ENCODE peak calls at places on chromosomes 6 and 20, in six cellular contexts. F is stomach, L is heart left ventricle, X is fibroblast of lung, W is colonic mucosa, J is lower lobe of right lung. Y is an unnamed sample.
A peak's percentile ranks its signal among the peaks of the same experiment; 100 is the strongest.

GRCh38 chr6:105510746-105511145 is 107.9 kb upstream of the PREP start:
- DNase-seq in F (no peak), L (no peak), X (peak; percentile 81), W (no peak), J (no peak), Y (no peak)

GRCh38 chr6:164396071-164397047 is 913.0 kb downstream of the C6orf118 start:
- DNase-seq in F (no peak), L (no peak), X (peak; percentile 28), W (no peak), J (no peak), Y (no peak)

GRCh38 chr20:25196701-25197120 is 1.2 kb downstream of the ENTPD6 start:
- DNase-seq in F (no peak), L (no peak), X (no peak), W (peak; percentile 60), J (no peak), Y (no peak)

GRCh38 chr6:136920858-136921520 is 1.1 kb upstream of the SLC35D3 start:
- DNase-seq in F (no peak), L (no peak), X (peak; percentile 10), W (peak; percentile 54), J (no peak), Y (no peak)

GRCh38 chr6:3999800-4000661 is 78.9 kb downstream of the FAM217A start:
- DNase-seq in F (no peak), L (no peak), X (no peak), W (no peak), J (no peak), Y (no peak)

GRCh38 chr20:50415031-50415515 is 95.1 kb upstream of the PTPN1 start:
- DNase-seq in F (peak; percentile 59), L (no peak), X (no peak), W (peak; percentile 53), J (peak; percentile 78), Y (no peak)

GRCh38 chr20:3224681-3225421 is 14.1 kb downstream of the SLC4A11 start:
- DNase-seq in F (no peak), L (no peak), X (no peak), W (peak; percentile 76), J (no peak), Y (no peak)

GRCh38 chr6:16337280-16337975 is 99.0 kb downstream of the GMPR start:
- DNase-seq in F (peak; percentile 70), L (peak; percentile 95), X (peak; percentile 93), W (peak; percentile 75), J (peak; percentile 78), Y (peak; percentile 46)

GRCh38 chr20:41692479-41693135 is 74.4 kb upstream of the CHD6 start:
- DNase-seq in F (peak; percentile 77), L (peak; percentile 87), X (peak; percentile 51), W (no peak), J (peak; percentile 91), Y (peak; percentile 41)

GRCh38 chr6:127582777-127583462 is 5.9 kb downstream of the C6orf58 start:
- DNase-seq in F (no peak), L (no peak), X (peak; percentile 76), W (no peak), J (no peak), Y (no peak)

GRCh38 chr20:51178153-51178552 is 155.2 kb upstream of the KCNG1 start:
- DNase-seq in F (no peak), L (no peak), X (no peak), W (no peak), J (no peak), Y (no peak)

GRCh38 chr6:150112233-150112632 is 30.6 kb upstream of the PPP1R14C start:
- DNase-seq in F (no peak), L (no peak), X (no peak), W (no peak), J (no peak), Y (no peak)

GRCh38 chr20:44780226-44780625 is 30.1 kb downstream of the RIMS4 start:
- DNase-seq in F (no peak), L (peak; percentile 40), X (peak; percentile 51), W (no peak), J (no peak), Y (no peak)

GRCh38 chr6:167787896-167788530 is 38.7 kb upstream of the AFDN start:
- DNase-seq in F (no peak), L (no peak), X (peak; percentile 3), W (peak; percentile 17), J (no peak), Y (no peak)

GRCh38 chr6:143136647-143137046 is 76.0 kb downstream of the AIG1 start:
- DNase-seq in F (no peak), L (no peak), X (no peak), W (no peak), J (no peak), Y (no peak)

GRCh38 chr6:15439410-15440022 is 193.6 kb downstream of the JARID2 start:
- DNase-seq in F (no peak), L (no peak), X (peak; percentile 60), W (no peak), J (no peak), Y (no peak)

GRCh38 chr6:150323205-150323604 is 45.6 kb upstream of the IYD start:
- DNase-seq in F (no peak), L (no peak), X (no peak), W (no peak), J (no peak), Y (no peak)

GRCh38 chr20:45104786-45105185 is 3.9 kb upstream of the KCNS1 start:
- DNase-seq in F (no peak), L (no peak), X (peak; percentile 90), W (no peak), J (no peak), Y (no peak)

GRCh38 chr20:40416274-40416673 is 272.8 kb downstream of the MAFB start:
- DNase-seq in F (no peak), L (no peak), X (no peak), W (peak; percentile 63), J (no peak), Y (no peak)

GRCh38 chr6:157548635-157549467 is 167.9 kb downstream of the ZDHHC14 start:
- DNase-seq in F (no peak), L (no peak), X (no peak), W (no peak), J (no peak), Y (no peak)

GRCh38 chr6:36979343-36979742 is 6.7 kb downstream of the MTCH1 start:
- DNase-seq in F (peak; percentile 57), L (peak; percentile 64), X (peak; percentile 28), W (peak; percentile 34), J (no peak), Y (no peak)

GRCh38 chr6:141587482-141588266 is 545.1 kb upstream of the GJE1 start:
- DNase-seq in F (no peak), L (no peak), X (peak; percentile 77), W (no peak), J (no peak), Y (no peak)

GRCh38 chr20:52192296-52193007 is 873 bp upstream of the ZFP64 start:
- DNase-seq in F (no peak), L (peak; percentile 55), X (no peak), W (no peak), J (peak; percentile 57), Y (no peak)

GRCh38 chr20:22581437-22582385 is 2.7 kb downstream of the FOXA2 start:
- DNase-seq in F (peak; percentile 43), L (no peak), X (no peak), W (no peak), J (peak; percentile 49), Y (no peak)
- H3K27me3 ChIP-seq in F (peaks cover 100% of the 10 kb centered on the region), L (peaks cover 83% of the 10 kb centered on the region), X (peaks cover 59% of the 10 kb centered on the region), W (peaks cover 38% of the 10 kb centered on the region), J (peaks cover 95% of the 10 kb centered on the region), Y (peaks cover 30% of the 10 kb centered on the region)

GRCh38 chr6:39184906-39185580 is 44.2 kb downstream of the KCNK5 start:
- DNase-seq in F (peak; percentile 67), L (no peak), X (no peak), W (peak; percentile 90), J (peak; percentile 87), Y (no peak)
- H3K4me1 ChIP-seq in F (peaks cover 29% of the 10 kb centered on the region), L (no peaks in the 10 kb centered on the region), X (no peaks in the 10 kb centered on the region), W (peaks cover 19% of the 10 kb centered on the region), J (peaks cover 6% of the 10 kb centered on the region), Y (no peaks in the 10 kb centered on the region)

GRCh38 chr20:48416002-48416401 is 411.8 kb downstream of the PREX1 start:
- DNase-seq in F (no peak), L (no peak), X (no peak), W (no peak), J (no peak), Y (no peak)
- H3K27me3 ChIP-seq in F (peaks cover 6% of the 10 kb centered on the region), L (no peaks in the 10 kb centered on the region), X (no peaks in the 10 kb centered on the region), W (no peaks in the 10 kb centered on the region), J (peaks cover 5% of the 10 kb centered on the region), Y (no peaks in the 10 kb centered on the region)

GRCh38 chr6:44007818-44008660 is 119.2 kb downstream of the MRPL14 start:
- DNase-seq in F (no peak), L (no peak), X (no peak), W (no peak), J (no peak), Y (no peak)
- H3K4me1 ChIP-seq in F (peaks cover 3% of the 10 kb centered on the region), L (peaks cover 21% of the 10 kb centered on the region), X (peaks cover 33% of the 10 kb centered on the region), W (no peaks in the 10 kb centered on the region), J (peaks cover 5% of the 10 kb centered on the region), Y (peaks cover 2% of the 10 kb centered on the region)

DNA sequence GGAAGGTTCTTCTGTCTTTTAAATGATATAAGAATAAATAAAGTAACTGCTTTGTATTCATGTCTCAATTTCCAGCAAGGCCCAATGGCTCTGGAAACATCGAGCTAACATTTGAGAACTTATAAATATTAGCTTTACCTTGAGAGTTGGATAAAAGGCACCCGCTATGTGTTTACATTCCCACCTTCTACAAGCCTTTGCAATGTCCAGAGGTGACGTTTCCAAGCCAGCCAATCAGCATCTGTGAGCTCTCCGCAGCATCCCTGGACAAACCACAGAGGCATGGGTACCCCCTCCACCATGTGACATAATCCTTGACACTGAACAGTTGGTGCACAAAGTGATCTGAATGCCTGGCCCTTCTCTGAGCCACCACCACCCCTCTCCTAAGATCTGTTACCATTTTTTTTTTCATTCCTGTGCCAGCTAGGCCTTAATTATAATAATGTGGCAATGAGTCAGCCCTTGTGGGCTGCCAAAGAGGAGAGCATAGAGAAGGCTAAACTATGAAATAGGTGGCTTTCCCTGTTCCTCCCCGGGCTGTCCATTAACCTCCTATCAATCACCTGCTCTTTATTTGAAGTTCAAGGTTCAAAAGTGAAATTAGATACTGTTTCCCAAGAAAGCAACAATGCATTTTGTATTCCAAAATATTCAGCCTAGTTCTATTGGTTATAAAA is 4.1 kb downstream of the CBLN4 start:
- DNase-seq in F (no peak), L (no peak), X (no peak), W (no peak), J (no peak), Y (no peak)
- H3K27me3 ChIP-seq in F (peaks cover 47% of the 10 kb centered on the region), L (peaks cover 33% of the 10 kb centered on the region), X (no peaks in the 10 kb centered on the region), W (peaks cover 37% of the 10 kb centered on the region), J (peaks cover 43% of the 10 kb centered on the region), Y (peaks cover 10% of the 10 kb centered on the region)

Y was measured in ascending aorta.